ENCODE peak calls at places on chromosomes 11 and 22, in four cellular contexts. D, E, N and I are unnamed samples.
A peak's percentile ranks its signal among the peaks of the same experiment; 100 is the strongest.

GRCh38 chr22:42747701-42748513 is 27.2 kb upstream of the A4GALT start:
- DNase-seq in D (no peak), N (no peak), E (no peak), I (peak; percentile 57)

GRCh38 chr11:127675602-127676001 is 675.0 kb upstream of the KIRREL3 start:
- DNase-seq in D (no peak), N (no peak), E (no peak), I (no peak)

GRCh38 chr11:64388911-64389310 is 29.9 kb downstream of the RPS6KA4 start:
- DNase-seq in N (no peak), E (no peak), D (no peak), I (no peak)

GRCh38 chr11:46537851-46538295 is 56.0 kb downstream of the AMBRA1 start:
- DNase-seq in D (peak; percentile 68), E (peak; percentile 79), N (peak; percentile 79), I (peak; percentile 99)

GRCh38 chr11:71451596-71452353 is 1.2 kb upstream of the NADSYN1 start:
- DNase-seq in E (no peak), N (peak; percentile 38), D (no peak), I (no peak)

GRCh38 chr11:35487532-35488078 is 37.8 kb downstream of the PAMR1 start:
- DNase-seq in N (peak; percentile 39), D (peak; percentile 22), E (peak; percentile 32), I (peak; percentile 63)

GRCh38 chr22:45991108-45991507 is 14.1 kb upstream of the WNT7B start:
- DNase-seq in D (no peak), E (no peak), N (no peak), I (no peak)

GRCh38 chr11:98060759-98061158 is 960.0 kb upstream of the CNTN5 start:
- DNase-seq in N (no peak), D (no peak), E (no peak), I (no peak)

GRCh38 chr11:12195773-12196172 is 85.4 kb downstream of the MICAL2 start:
- DNase-seq in D (no peak), E (peak; percentile 33), N (no peak), I (no peak)

GRCh38 chr11:91946397-91947090 is 278.1 kb upstream of the FAT3 start:
- DNase-seq in D (no peak), N (no peak), E (no peak), I (no peak)

GRCh38 chr11:47989779-47990178 is 9.4 kb downstream of the PTPRJ start:
- DNase-seq in E (no peak), D (no peak), N (no peak), I (no peak)

GRCh38 chr11:63838682-63839507 is at the start of gene MARK2:
- DNase-seq in D (peak; percentile 97), E (peak; percentile 98), N (peak; percentile 97), I (peak; percentile 98)

GRCh38 chr11:8257003-8257664 is 6.5 kb downstream of the LMO1 start:
- DNase-seq in D (no peak), E (no peak), N (no peak), I (no peak)

GRCh38 chr11:75328426-75329277 is 22.8 kb downstream of the ARRB1 start:
- DNase-seq in D (peak; percentile 35), E (peak; percentile 40), N (no peak), I (peak; percentile 87)

GRCh38 chr22:38310518-38311330 is 6.5 kb downstream of the CSNK1E start:
- DNase-seq in D (no peak), N (no peak), E (no peak), I (no peak)

GRCh38 chr11:62104816-62105610 is 18.8 kb upstream of the INCENP start:
- DNase-seq in E (peak; percentile 42), D (no peak), N (no peak), I (no peak)

GRCh38 chr11:44727373-44728084 is 767 bp downstream of the TSPAN18 start:
- DNase-seq in N (no peak), D (peak; percentile 57), E (peak; percentile 85), I (peak; percentile 90)

GRCh38 chr11:130001491-130002351 is 914 bp downstream of the PRDM10 start:
- DNase-seq in E (no peak), N (no peak), D (no peak), I (no peak)

GRCh38 chr22:17911312-17911705 is 113.1 kb downstream of the MICAL3 start:
- DNase-seq in N (no peak), D (no peak), E (no peak), I (no peak)

GRCh38 chr11:64240467-64241174 is at the start of gene FKBP2:
- DNase-seq in N (peak; percentile 88), D (peak; percentile 91), E (peak; percentile 90), I (peak; percentile 93)

GRCh38 chr11:128701086-128701485 is 7.2 kb downstream of the FLI1 start:
- DNase-seq in E (no peak), D (no peak), N (no peak), I (no peak)

GRCh38 chr11:776459-777287 is 614 bp downstream of the GATD1 start:
- DNase-seq in D (no peak), N (no peak), E (peak; percentile 90), I (no peak)

GRCh38 chr11:28529046-28529445 is 420.9 kb downstream of the METTL15 start:
- DNase-seq in E (no peak), N (no peak), D (no peak), I (no peak)

GRCh38 chr11:119689318-119689717 is 39.7 kb downstream of the NECTIN1 start:
- DNase-seq in D (no peak), N (no peak), E (no peak), I (no peak)

GRCh38 chr11:119692547-119692834 is 36.5 kb downstream of the NECTIN1 start:
- DNase-seq in N (no peak), E (no peak), D (no peak), I (no peak)

GRCh38 chr11:119691701-119692546 is 37.1 kb downstream of the NECTIN1 start:
- DNase-seq in D (no peak), N (no peak), E (no peak), I (no peak)

GRCh38 chr11:119693253-119693815 is 35.7 kb downstream of the NECTIN1 start:
- DNase-seq in D (no peak), E (no peak), N (no peak), I (no peak)

GRCh38 chr11:119691020-119691666 is 37.9 kb downstream of the NECTIN1 start:
- DNase-seq in E (peak; percentile 35), D (no peak), N (no peak), I (no peak)
- TF ChIP-seq ZNF274 in E (no peak), D (no peak), N (no peak), I (no peak)

GRCh38 chr22:25404556-25404922 is 159.9 kb upstream of the GRK3 start:
- DNase-seq in N (no peak), D (no peak), E (peak; percentile 55), I (no peak)
- TF ChIP-seq ZNF274 in N (no peak), D (no peak), E (no peak), I (no peak)

GRCh38 chr22:24580276-24580675 is 12.6 kb downstream of the LRRC75B start:
- DNase-seq in E (no peak), N (no peak), D (no peak), I (no peak)
- TF ChIP-seq ZNF274 in E (no peak), N (no peak), D (no peak), I (no peak)

GRCh38 chr11:73415854-73416615 is 39.8 kb downstream of the RELT start:
- DNase-seq in D (no peak), E (no peak), N (no peak), I (no peak)
- TF ChIP-seq ZNF274 in D (no peak), E (no peak), N (no peak), I (no peak)

GRCh38 chr11:125923633-125924032 is 19.3 kb downstream of the DDX25 start:
- DNase-seq in E (no peak), D (no peak), N (no peak), I (no peak)
- TF ChIP-seq ZNF274 in E (no peak), D (no peak), N (no peak), I (no peak)